ENCODE peak calls at places on chromosome 12, in five cellular contexts. L is IMR-90, I is lower leg skin, C is fibroblast of mammary gland, P is GM06990. J is an unnamed sample.

GRCh38 chr12:89160716-89161123 is 191.6 kb downstream of the DUSP6 start:
- DNase-seq in P (no peak), I (peak; percentile 84), C (peak; percentile 93), L (peak; percentile 88), J (no peak)

GRCh38 chr12:124026755-124027745 is 54.0 kb downstream of the ZNF664 start:
- DNase-seq in L (peak; percentile 86), C (peak; percentile 37), I (no peak), P (no peak), J (no peak)

GRCh38 chr12:89307665-89308253 is 44.5 kb downstream of the DUSP6 start:
- DNase-seq in C (no peak), I (no peak), L (no peak), P (no peak), J (no peak)

GRCh38 chr12:40792792-40793386 is 100.7 kb downstream of the CNTN1 start:
- DNase-seq in L (no peak), P (no peak), I (no peak), C (no peak), J (no peak)

GRCh38 chr12:87406926-87407325 is 622.3 kb downstream of the C12orf50 start:
- DNase-seq in I (no peak), P (no peak), L (peak; percentile 52), C (no peak), J (no peak)

GRCh38 chr12:44247588-44247987 is 411.7 kb downstream of the TMEM117 start:
- DNase-seq in I (no peak), P (no peak), L (no peak), C (no peak), J (no peak)

GRCh38 chr12:107091381-107091780 is 2.0 kb downstream of the CRY1 start:
- DNase-seq in C (peak; percentile 89), P (no peak), I (no peak), L (peak; percentile 64), J (no peak)

GRCh38 chr12:26121323-26121740 is 3.5 kb downstream of the BHLHE41 start:
- DNase-seq in P (no peak), C (no peak), I (no peak), L (no peak), J (no peak)

GRCh38 chr12:100251917-100252316 is 15.0 kb downstream of the DEPDC4 start:
- DNase-seq in L (no peak), P (no peak), C (no peak), I (no peak), J (no peak)

GRCh38 chr12:68768431-68768934 is 22.5 kb downstream of the SLC35E3 start:
- DNase-seq in C (no peak), P (no peak), I (no peak), L (peak; percentile 49), J (no peak)

GRCh38 chr12:64258576-64258975 is 36.5 kb upstream of the KICS2 start:
- DNase-seq in P (no peak), L (peak; percentile 16), I (no peak), C (no peak), J (no peak)

GRCh38 chr12:24596768-24597388 is 352.0 kb downstream of the BCAT1 start:
- DNase-seq in P (no peak), L (peak; percentile 58), C (peak; percentile 71), I (no peak), J (no peak)

GRCh38 chr12:110809149-110809548 is 37.6 kb upstream of the CCDC63 start:
- DNase-seq in I (no peak), P (no peak), C (no peak), L (no peak), J (no peak)

GRCh38 chr12:57850924-57851323 is 4.4 kb upstream of the CTDSP2 start:
- DNase-seq in I (no peak), P (no peak), C (no peak), L (no peak), J (no peak)

GRCh38 chr12:132429122-132429931 is 60.6 kb upstream of the FBRSL1 start:
- DNase-seq in I (no peak), C (no peak), L (no peak), P (no peak), J (no peak)

GRCh38 chr12:124481772-124482566 is 85.4 kb downstream of the NCOR2 start:
- DNase-seq in I (no peak), C (no peak), L (no peak), P (no peak), J (no peak)

GRCh38 chr12:75480469-75480949 is at the start of gene GLIPR1:
- DNase-seq in C (peak; percentile 99), L (peak; percentile 99), I (peak; percentile 89), P (peak; percentile 70), J (peak; percentile 93)

GRCh38 chr12:57895337-57896138 is 45.8 kb upstream of the ATP23 start:
- DNase-seq in P (no peak), I (no peak), L (peak; percentile 52), C (peak; percentile 76), J (no peak)

GRCh38 chr12:119398190-119398589 is 63.7 kb downstream of the CCDC60 start:
- DNase-seq in C (no peak), I (no peak), P (no peak), L (no peak), J (no peak)

GRCh38 chr12:1933342-1933992 is 15.0 kb upstream of the CACNA2D4 start:
- DNase-seq in C (peak; percentile 56), L (peak; percentile 81), I (no peak), P (peak; percentile 65), J (no peak)

GRCh38 chr12:84038241-84038640 is 874.4 kb downstream of the SLC6A15 start:
- DNase-seq in I (no peak), L (no peak), C (no peak), P (no peak), J (no peak)

GRCh38 chr12:54036620-54037359 is 3.9 kb downstream of the HOXC5 start:
- DNase-seq in L (no peak), C (peak; percentile 76), I (no peak), P (no peak), J (no peak)

GRCh38 chr12:128078311-128078851 is 188.6 kb upstream of the TMEM132C start:
- DNase-seq in I (peak; percentile 65), P (no peak), C (no peak), L (no peak), J (no peak)

GRCh38 chr12:119412811-119413794 is 78.6 kb downstream of the CCDC60 start:
- DNase-seq in P (peak; percentile 11), L (peak; percentile 59), I (peak; percentile 90), C (peak; percentile 74), J (peak; percentile 75)

GRCh38 chr12:130477701-130478100 is 140.0 kb downstream of the PIWIL1 start:
- DNase-seq in L (no peak), C (no peak), P (no peak), I (no peak), J (no peak)

GRCh38 chr12:111596985-111597730 is 2.0 kb downstream of the ATXN2 start:
- DNase-seq in C (peak; percentile 56), I (peak; percentile 87), P (peak; percentile 48), L (peak; percentile 55), J (peak; percentile 78)

GRCh38 chr12:25935355-25936144 is 22.9 kb upstream of the RASSF8 start:
- DNase-seq in P (no peak), C (no peak), L (no peak), I (no peak), J (no peak)

GRCh38 chr12:102062419-102062806 is 622 bp upstream of the WASHC3 start:
- DNase-seq in L (no peak), C (no peak), I (no peak), P (no peak), J (no peak)
- H3K4me3 ChIP-seq in L (no peak overlapping the region), C (peak overlapping the region; percentile 92), I (no peak overlapping the region), P (peak overlapping the region; percentile 7), J (peak overlapping the region; percentile 97)

DNA sequence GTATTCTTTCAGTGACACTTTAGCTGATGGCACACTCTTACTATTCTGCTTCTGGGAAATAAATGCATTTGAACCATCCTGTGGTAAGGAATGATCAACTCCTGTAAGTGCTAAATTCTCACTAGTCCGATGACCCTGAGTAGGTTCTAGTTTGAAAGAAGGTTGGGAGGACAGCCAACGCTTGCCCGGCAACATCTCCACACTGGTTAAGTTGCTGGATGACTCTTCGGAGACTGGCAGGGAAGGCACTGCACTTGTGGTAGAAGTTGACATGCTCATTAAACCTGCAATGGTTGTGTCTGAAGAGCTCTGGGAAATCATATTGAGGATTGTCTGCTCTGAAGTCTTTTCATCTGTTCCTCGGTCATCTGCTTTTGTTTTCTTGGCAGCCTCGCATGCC is 12.0 kb upstream of the KANSL2 start:
- DNase-seq in P (no peak), C (no peak), I (no peak), L (no peak), J (no peak)
- TF ChIP-seq CTCF in P (no peak), C (no peak), I (no peak), L (no peak), J (no peak)

DNA sequence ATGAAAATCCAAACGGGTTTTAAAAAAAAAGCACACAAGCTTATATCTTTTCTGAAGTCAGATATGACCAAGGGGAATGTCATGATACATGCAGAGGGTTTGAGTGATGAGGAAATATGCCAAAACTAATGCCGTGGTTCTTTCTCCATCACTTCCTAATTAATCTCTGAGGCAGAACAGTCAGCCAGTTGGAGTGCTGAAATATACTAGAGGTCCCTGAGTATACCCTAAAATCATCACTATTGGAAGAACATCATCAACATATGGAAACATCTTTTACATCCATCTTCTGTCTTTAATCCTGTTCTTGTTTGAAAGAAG is 160.7 kb upstream of the FAR2 start:
- DNase-seq in P (no peak), C (peak; percentile 39), L (no peak), I (no peak), J (no peak)
- H3K4me3 ChIP-seq in P (no peak overlapping the region), C (no peak overlapping the region), L (no peak overlapping the region), I (no peak overlapping the region), J (no peak overlapping the region)

DNA sequence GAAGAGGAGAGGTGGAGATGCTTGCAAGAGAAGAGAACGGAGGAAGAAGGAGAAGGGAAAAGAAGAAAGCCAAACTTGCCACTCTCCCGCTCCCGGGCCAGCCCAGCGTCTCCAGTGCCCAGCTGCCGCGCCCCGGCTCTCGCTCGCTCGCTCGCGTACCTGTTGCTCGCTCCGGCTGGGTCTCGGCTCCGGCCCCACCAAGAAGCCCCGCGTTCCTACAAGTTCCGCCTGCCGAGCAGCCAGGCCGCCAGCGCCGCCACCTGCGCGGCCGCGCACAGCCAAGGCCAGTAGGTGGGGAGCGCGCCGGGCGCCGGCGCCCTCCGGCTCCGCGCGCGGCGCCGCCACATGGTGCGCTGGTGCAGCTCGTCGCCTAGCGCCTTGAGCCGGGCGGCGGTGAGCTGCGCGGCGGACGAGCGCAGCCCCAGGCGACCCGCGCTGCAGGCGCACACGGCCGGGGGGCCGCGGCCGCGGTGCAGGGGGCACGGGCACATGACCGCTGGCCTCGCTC is 370 bp downstream of the HRK start:
- DNase-seq in C (peak; percentile 36), L (peak; percentile 45), I (no peak), P (peak; percentile 81), J (no peak)
- TF ChIP-seq CTCF in C (no peak), L (no peak), I (no peak), P (no peak), J (no peak)

DNA sequence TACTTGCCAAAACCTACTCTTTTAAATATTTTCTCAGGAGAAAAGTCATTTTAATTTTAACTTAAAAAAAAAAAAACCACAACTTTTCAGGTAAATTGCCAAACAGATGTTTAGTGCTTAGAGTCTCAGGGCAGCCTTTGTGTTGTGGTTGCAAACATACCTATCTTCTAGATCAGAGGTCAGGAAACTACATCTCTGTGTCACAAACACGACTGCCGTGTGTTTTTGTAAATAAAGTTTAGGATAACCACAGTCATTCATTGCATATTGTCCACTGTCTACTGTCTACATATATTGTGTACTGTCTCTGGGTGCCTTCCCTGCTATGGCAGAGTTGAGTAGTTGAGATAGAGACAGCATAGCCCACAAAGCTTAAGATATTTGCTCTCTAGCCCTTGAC is 48.9 kb downstream of the DYRK2 start:
- DNase-seq in L (no peak), C (peak; percentile 75), P (peak; percentile 14), I (no peak), J (no peak)
- H3K4me3 ChIP-seq in L (no peak overlapping the region), C (no peak overlapping the region), P (no peak overlapping the region), I (no peak overlapping the region), J (no peak overlapping the region)

J was measured in coronary artery.